ENCODE peak calls at places on chromosomes 6 and 20, in seven cellular contexts. O is CD8-positive, alpha-beta memory T cell; W is ovary; Y is heart right ventricle; B is psoas muscle; V is thoracic aorta; G is GM23248. R is an unnamed sample. For H3K36me3, the result is how much of the 10 kb centered on the place peaks cover.

GRCh38 chr6:147911686-147912085 is 403.2 kb downstream of the SAMD5 start:
- DNase-seq in O (no peak), Y (no peak), B (no peak), G (no peak), W (no peak), V (no peak), R (no peak)

GRCh38 chr6:94341173-94341572 is 921.8 kb upstream of the EPHA7 start:
- DNase-seq in V (no peak), W (no peak), O (no peak), G (no peak), Y (no peak), B (no peak), R (no peak)

GRCh38 chr6:39107034-39107433 is 8.0 kb downstream of the SAYSD1 start:
- DNase-seq in V (no peak), W (no peak), O (no peak), B (no peak), G (no peak), Y (no peak), R (no peak)

GRCh38 chr6:71602385-71602949 is 283.9 kb upstream of the RIMS1 start:
- DNase-seq in Y (no peak), W (no peak), G (peak), O (no peak), B (no peak), V (no peak), R (no peak)

GRCh38 chr20:20454850-20455627 is 87.1 kb downstream of the INSM1 start:
- DNase-seq in W (no peak), V (no peak), O (no peak), B (no peak), G (no peak), Y (no peak), R (no peak)

GRCh38 chr6:36874016-36874442 is 574 bp downstream of the PPIL1 start:
- DNase-seq in G (peak), Y (peak), V (no peak), W (no peak), O (no peak), B (no peak), R (no peak)

GRCh38 chr6:83852528-83853177 is 507 bp upstream of the RIPPLY2 start:
- DNase-seq in W (no peak), Y (no peak), B (no peak), O (no peak), G (no peak), V (no peak), R (no peak)

GRCh38 chr20:56628873-56629463 is at the start of gene TFAP2C:
- DNase-seq in V (no peak), W (peak), B (peak), G (peak), Y (peak), O (no peak), R (no peak)

GRCh38 chr6:5997420-5998093 is 9.2 kb downstream of the NRN1 start:
- DNase-seq in Y (peak), W (no peak), O (no peak), B (peak), V (no peak), G (peak), R (no peak)

GRCh38 chr6:125746731-125747588 is 2.5 kb upstream of the HEY2 start:
- DNase-seq in Y (peak), W (peak), B (peak), O (peak), G (peak), V (peak), R (peak)

GRCh38 chr20:9306521-9306920 is 207.9 kb upstream of the LAMP5 start:
- DNase-seq in B (no peak), O (no peak), G (peak), W (no peak), V (no peak), Y (no peak), R (no peak)

GRCh38 chr6:45044086-45044485 is 284.0 kb upstream of the RUNX2 start:
- DNase-seq in G (no peak), W (no peak), Y (no peak), B (no peak), O (no peak), V (no peak), R (no peak)

GRCh38 chr6:98957440-98957839 is 9.7 kb upstream of the FBXL4 start:
- DNase-seq in W (no peak), Y (no peak), O (no peak), G (peak), V (no peak), B (no peak), R (no peak)

GRCh38 chr20:12112089-12112474 is 194.4 kb downstream of the BTBD3 start:
- DNase-seq in V (no peak), G (no peak), W (no peak), O (no peak), B (no peak), Y (no peak), R (no peak)

GRCh38 chr6:64254558-64254957 is 619.0 kb downstream of the PHF3 start:
- DNase-seq in O (no peak), W (no peak), B (no peak), G (no peak), V (no peak), Y (no peak), R (no peak)

GRCh38 chr6:141659582-141659981 is 473.1 kb upstream of the GJE1 start:
- DNase-seq in Y (no peak), O (no peak), V (no peak), W (no peak), G (no peak), B (no peak), R (no peak)

GRCh38 chr6:139448094-139448649 is 73.7 kb upstream of the CITED2 start:
- DNase-seq in W (no peak), O (no peak), B (no peak), G (peak), V (no peak), Y (no peak), R (no peak)

GRCh38 chr20:33388268-33388667 is 13.1 kb downstream of the CDK5RAP1 start:
- DNase-seq in W (no peak), Y (no peak), O (no peak), G (no peak), V (no peak), B (no peak), R (no peak)

GRCh38 chr20:33393609-33394008 is 7.7 kb downstream of the CDK5RAP1 start:
- DNase-seq in O (no peak), B (no peak), W (no peak), G (peak), Y (no peak), V (no peak), R (no peak)

GRCh38 chr20:33387177-33387576 is 14.1 kb downstream of the CDK5RAP1 start:
- DNase-seq in O (no peak), V (no peak), Y (peak), G (peak), B (peak), W (no peak), R (no peak)

GRCh38 chr20:33394718-33395117 is 6.6 kb downstream of the CDK5RAP1 start:
- DNase-seq in B (no peak), V (no peak), W (no peak), G (no peak), Y (no peak), O (no peak), R (no peak)

DNA sequence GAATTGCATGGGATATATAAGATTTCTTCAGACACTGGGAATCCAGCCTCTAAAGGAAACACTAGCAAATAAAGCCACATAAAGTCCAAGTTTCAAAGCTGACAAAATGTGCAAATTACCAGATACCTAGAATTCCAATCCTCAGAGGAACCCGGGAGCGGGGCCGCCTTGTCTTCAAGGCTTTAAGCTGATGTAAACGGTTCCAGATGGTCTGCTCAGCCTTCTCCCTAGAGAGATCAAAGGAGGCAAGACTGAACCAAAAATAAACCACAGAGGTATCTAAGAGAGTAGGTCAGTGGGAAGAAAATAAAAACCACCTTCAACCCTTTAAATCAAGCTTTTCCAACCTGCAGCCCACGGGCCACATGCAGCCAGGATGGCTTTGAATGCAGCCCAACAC is 9.3 kb downstream of the CDK5RAP1 start:
- DNase-seq in Y (no peak), B (no peak), O (no peak), G (peak), W (no peak), V (no peak), R (no peak)
- H3K36me3 ChIP-seq in Y (half or more), B (under half), O (under half), G (under half), W (under half), V (under half), R (under half)

GRCh38 chr6:96814581-96814980 is 22.7 kb downstream of the GPR63 start:
- DNase-seq in O (no peak), V (no peak), W (no peak), B (no peak), G (no peak), Y (no peak), R (no peak)

GRCh38 chr6:96811136-96811535 is 26.1 kb downstream of the GPR63 start:
- DNase-seq in O (no peak), W (no peak), B (no peak), G (no peak), V (no peak), Y (no peak), R (no peak)

GRCh38 chr6:96811670-96812069 is 25.6 kb downstream of the GPR63 start:
- DNase-seq in B (no peak), W (no peak), O (no peak), V (no peak), Y (no peak), G (no peak), R (no peak)

GRCh38 chr6:96809119-96809518 is 28.2 kb downstream of the GPR63 start:
- DNase-seq in O (no peak), V (no peak), B (no peak), W (no peak), Y (no peak), G (no peak), R (no peak)

GRCh38 chr6:96812077-96812703 is 25.1 kb downstream of the GPR63 start:
- DNase-seq in V (no peak), W (no peak), O (no peak), G (peak), B (no peak), Y (no peak), R (no peak)
- H3K27ac ChIP-seq in V (no peak), W (no peak), O (no peak), G (no peak), B (no peak), Y (no peak), R (no peak)

DNA sequence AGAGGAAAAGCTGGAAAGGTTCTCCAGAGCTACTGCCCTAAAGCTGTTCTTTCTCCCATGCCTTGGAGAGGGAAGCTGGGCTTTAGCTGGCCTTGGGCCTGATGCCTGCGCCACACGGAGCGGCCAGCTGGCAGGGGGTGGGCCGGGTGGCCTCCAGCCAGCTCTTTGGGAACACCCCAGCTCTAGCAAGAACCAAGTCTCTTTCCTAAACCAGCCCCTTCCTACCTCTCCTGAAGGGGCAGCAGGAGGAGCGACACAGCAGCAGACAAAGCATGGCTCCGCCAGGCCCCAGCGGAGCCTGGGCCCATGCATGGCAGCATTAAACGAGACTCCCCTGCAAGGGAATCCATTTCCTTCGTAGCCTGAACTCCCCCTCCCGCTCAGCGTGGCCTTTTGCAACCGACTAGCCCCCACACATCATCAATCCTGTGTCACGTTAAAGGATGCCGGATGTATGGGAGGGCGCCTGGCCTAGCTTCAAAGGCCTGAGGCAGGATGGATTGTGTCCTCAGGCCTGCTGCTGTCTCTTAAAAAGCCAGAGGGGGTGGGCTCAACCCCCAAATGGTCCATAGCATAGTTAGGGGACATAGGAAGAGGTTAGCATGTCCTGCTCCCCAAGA is 14.0 kb downstream of the MRPS18A start:
- DNase-seq in Y (no peak), W (no peak), V (no peak), G (no peak), O (no peak), B (peak), R (no peak)
- H3K36me3 ChIP-seq in Y (half or more), W (under half), V (under half), G (under half), O (under half), B (under half), R (half or more)

GRCh38 chr6:112298816-112299281 is 44.5 kb upstream of the LAMA4 start:
- DNase-seq in B (no peak), Y (no peak), G (peak), O (no peak), W (no peak), V (no peak), R (no peak)

GRCh38 chr6:112296122-112296521 is 41.8 kb upstream of the LAMA4 start:
- DNase-seq in W (no peak), Y (no peak), G (peak), B (no peak), V (no peak), O (no peak), R (no peak)

GRCh38 chr6:112298021-112298745 is 43.8 kb upstream of the LAMA4 start:
- DNase-seq in Y (no peak), G (peak), B (no peak), W (no peak), O (no peak), V (no peak), R (no peak)

GRCh38 chr6:112300888-112301287 is 46.2 kb upstream of the RFPL4B start:
- DNase-seq in O (no peak), G (peak), W (no peak), Y (no peak), V (no peak), B (no peak), R (no peak)

DNA sequence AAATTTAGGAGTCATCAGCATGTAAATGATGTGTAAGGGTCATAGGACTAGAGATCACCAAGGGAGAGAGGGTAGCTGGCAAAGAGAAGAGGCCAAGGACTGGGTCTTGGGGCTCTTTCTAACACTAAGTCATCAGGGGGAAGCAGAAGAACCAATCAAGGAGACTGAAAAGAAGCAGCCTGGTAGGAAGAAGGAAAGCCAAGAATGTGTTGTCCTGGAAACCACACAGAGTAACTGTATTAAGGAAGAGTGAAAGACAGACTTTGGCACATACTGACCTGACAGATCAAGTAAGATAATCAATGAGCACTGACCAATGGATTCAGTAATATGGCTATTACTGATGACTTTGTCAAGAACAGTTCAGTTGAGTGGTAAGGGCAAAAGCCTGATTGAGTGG is 42.3 kb upstream of the LAMA4 start:
- DNase-seq in V (no peak), O (no peak), W (no peak), B (no peak), G (no peak), Y (no peak), R (no peak)
- H3K27ac ChIP-seq in V (no peak), O (no peak), W (no peak), B (no peak), G (peak), Y (no peak), R (no peak)

DNA sequence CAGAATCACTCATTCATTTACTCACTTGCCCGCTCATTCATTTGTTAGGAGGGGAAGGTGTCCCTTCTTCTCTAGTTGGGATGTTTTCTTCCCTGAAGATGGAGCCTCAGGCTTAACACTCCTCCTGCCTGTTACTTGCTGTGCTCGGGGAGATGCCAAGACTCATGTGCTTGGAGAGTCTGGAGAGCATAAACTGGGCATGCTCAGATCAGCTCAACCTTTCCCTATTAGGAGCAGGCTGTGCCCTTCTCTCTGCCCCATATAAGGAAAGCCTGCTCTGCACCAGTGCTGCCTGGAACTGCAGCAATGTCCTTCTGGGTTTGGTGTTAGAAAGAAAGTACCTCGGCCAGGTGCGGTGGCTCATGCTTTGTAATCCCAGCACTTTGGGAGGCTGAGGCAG is 18.0 kb upstream of the UBE2V1 start:
- DNase-seq in Y (no peak), O (no peak), G (no peak), W (peak), V (peak), B (peak), R (no peak)
- H3K36me3 ChIP-seq in Y (half or more), O (under half), G (under half), W (under half), V (under half), B (under half), R (half or more)

GRCh38 chr20:47733892-47734291 is 51.4 kb downstream of the SULF2 start:
- DNase-seq in Y (no peak), B (no peak), V (no peak), W (no peak), O (no peak), G (peak), R (no peak)

GRCh38 chr20:47736570-47737152 is 48.6 kb downstream of the SULF2 start:
- DNase-seq in G (no peak), V (no peak), O (no peak), Y (no peak), B (no peak), W (no peak), R (no peak)

GRCh38 chr20:47735412-47736400 is 49.6 kb downstream of the SULF2 start:
- DNase-seq in V (no peak), Y (peak), O (no peak), G (no peak), W (no peak), B (peak), R (peak)

GRCh38 chr20:47737923-47738322 is 47.4 kb downstream of the SULF2 start:
- DNase-seq in V (no peak), Y (no peak), B (no peak), O (no peak), G (no peak), W (no peak), R (no peak)

GRCh38 chr20:47734870-47735269 is 50.4 kb downstream of the SULF2 start:
- DNase-seq in G (no peak), V (no peak), B (no peak), W (no peak), O (no peak), Y (no peak), R (no peak)
- H3K27ac ChIP-seq in G (no peak), V (no peak), B (no peak), W (no peak), O (no peak), Y (no peak), R (no peak)

DNA sequence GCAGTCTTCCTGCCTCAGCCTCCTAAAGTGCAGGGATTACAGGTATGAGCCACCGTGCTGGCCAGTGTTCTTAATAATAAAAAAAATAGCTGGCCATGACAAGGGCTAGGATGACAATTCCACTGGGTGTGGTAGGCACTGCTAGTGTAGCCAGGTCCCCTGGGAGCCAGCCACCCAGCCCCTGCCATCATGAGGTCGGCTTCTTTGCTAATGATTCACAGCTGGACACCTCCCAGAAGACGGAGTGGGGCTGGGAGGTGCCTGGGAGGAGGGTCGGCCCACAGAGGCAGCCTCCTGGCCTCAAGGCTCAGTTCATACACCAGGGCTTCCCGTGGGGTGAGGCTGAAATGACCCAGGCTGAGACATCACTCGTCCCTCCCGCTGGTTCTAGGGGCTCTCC is 230.4 kb downstream of the TAF4 start:
- DNase-seq in G (no peak), W (no peak), Y (no peak), V (no peak), B (peak), O (no peak), R (no peak)
- H3K36me3 ChIP-seq in G (under half), W (under half), Y (under half), V (under half), B (under half), O (under half), R (under half)

DNA sequence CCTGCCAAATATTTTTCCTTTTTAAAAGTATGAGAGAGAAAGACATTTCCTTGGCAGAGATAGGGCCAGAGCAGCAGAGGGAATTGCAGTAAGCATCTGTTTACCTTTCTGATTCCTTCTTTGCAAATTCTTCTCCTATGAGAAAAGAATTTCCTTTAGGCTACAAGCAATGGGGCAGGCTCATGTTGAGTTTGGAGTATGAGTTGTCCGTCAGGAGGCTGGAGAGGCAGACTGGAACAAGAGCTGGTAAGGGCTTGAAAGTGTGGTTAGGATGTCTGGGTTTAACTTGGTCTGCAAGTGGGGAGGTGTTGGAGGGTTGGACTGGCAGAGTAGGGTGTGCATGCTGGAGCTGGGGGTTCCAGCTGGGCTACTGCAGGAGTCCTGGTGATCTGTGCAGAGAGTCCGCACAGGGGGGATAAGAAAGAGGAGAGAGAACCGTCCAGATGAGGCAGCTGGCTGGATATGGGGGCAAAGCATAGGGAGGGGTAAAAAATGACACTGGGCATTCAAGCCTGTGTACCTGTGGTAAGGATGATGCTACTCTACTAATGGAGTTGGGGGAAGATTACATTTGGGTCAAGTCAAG is 19.7 kb downstream of the TIAM2 start:
- DNase-seq in B (no peak), V (no peak), Y (no peak), W (no peak), O (no peak), G (no peak), R (no peak)
- H3K27ac ChIP-seq in B (no peak), V (peak), Y (no peak), W (no peak), O (no peak), G (no peak), R (no peak)